ENCODE peak calls at places on chromosomes 6 and 20, in six cellular contexts. K is pancreas, P is tibial nerve, B is activated B cell treated with CpG ODN at 0.5 μM for 24 hours, C is H9, Q is bronchial epithelial cell. I is an unnamed sample.

GRCh38 chr6:148177589-148178233 is 164.9 kb upstream of the SASH1 start:
- DNase-seq in K (peak), P (peak), B (no peak), C (peak), Q (peak), I (no peak)

GRCh38 chr20:43925786-43926185 is 11.1 kb downstream of the TOX2 start:
- DNase-seq in K (no peak), P (no peak), B (no peak), C (no peak), Q (no peak), I (no peak)

GRCh38 chr6:5723905-5724691 is 282.6 kb downstream of the NRN1 start:
- DNase-seq in K (no peak), P (no peak), B (peak), C (no peak), Q (no peak), I (no peak)

GRCh38 chr20:17704589-17705317 is 5.0 kb downstream of the BANF2 start:
- DNase-seq in K (no peak), P (no peak), B (no peak), C (no peak), Q (no peak), I (no peak)

GRCh38 chr6:106097368-106098231 is 11.5 kb downstream of the PRDM1 start:
- DNase-seq in K (no peak), P (no peak), B (no peak), C (no peak), Q (peak), I (no peak)

GRCh38 chr20:3420211-3420707 is 12.8 kb upstream of the DNAAF9 start:
- DNase-seq in K (no peak), P (no peak), B (no peak), C (no peak), Q (peak), I (no peak)

GRCh38 chr6:122712864-122713612 is 66.5 kb upstream of the FABP7 start:
- DNase-seq in K (no peak), P (no peak), B (no peak), C (no peak), Q (no peak), I (no peak)

GRCh38 chr6:142907017-142907470 is 37.9 kb downstream of the HIVEP2 start:
- DNase-seq in K (no peak), P (no peak), B (no peak), C (no peak), Q (no peak), I (no peak)

GRCh38 chr6:8084586-8084985 is 17.8 kb downstream of the EEF1E1 start:
- DNase-seq in K (no peak), P (no peak), B (no peak), C (no peak), Q (no peak), I (no peak)

GRCh38 chr20:63664861-63665594 is 6.9 kb downstream of the RTEL1 start:
- DNase-seq in K (no peak), P (no peak), B (no peak), C (peak), Q (no peak), I (no peak)

GRCh38 chr20:63520939-63521601 is 505 bp downstream of the PPDPF start:
- DNase-seq in K (peak), P (peak), B (peak), C (peak), Q (peak), I (no peak)

DNA sequence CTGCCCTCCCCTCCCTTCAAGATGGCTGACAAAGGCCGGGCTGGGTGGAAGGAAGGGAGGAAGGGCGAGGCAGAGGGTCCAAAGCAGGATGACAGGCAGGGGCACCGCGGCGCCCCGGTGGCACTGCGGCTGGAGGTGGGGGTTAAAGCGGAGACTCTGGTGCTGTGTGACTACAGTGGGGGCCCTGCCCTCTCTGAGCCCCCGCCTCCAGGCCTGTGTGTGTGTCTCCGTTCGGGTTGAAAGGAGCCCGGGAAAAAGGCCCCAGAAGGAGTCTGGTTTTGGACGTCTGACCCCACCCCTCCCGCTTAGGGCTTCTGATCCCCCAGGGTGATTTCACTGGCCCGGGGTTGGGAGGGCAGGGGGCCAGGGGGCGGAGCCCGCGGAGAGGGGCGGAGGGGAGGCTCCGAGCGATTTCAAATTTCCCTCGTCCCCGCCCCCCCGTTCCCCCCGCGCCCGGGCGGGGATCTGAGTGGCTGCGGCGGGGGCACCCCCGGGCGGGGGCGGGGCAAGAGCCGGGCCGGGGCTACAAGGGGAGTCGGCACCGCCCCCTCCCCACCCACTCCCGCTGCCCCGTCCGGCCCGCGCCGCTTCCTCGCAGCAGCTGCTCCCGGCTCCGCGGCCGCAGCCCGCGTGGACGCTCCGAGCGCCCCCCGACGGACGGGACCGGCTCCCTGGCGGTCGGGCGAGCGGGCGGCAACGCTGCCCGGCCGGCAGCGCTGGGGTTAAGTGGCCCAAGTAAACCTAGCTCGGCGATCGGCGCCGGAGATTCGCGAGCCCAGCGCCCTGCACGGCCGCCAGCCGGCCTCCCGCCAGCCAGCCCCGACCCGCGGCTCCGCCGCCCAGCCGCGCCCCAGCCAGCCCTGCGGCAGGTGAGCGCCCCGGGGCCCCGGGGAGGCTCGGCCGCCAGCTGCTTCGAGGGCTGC is at the start of gene DNMT3B:
- DNase-seq in K (peak), P (peak), B (peak), C (peak), Q (no peak), I (peak)
- TF ChIP-seq CTCF in K (no peak), P (peak), B (no peak), C (peak), Q (no peak), I (no peak)

DNA sequence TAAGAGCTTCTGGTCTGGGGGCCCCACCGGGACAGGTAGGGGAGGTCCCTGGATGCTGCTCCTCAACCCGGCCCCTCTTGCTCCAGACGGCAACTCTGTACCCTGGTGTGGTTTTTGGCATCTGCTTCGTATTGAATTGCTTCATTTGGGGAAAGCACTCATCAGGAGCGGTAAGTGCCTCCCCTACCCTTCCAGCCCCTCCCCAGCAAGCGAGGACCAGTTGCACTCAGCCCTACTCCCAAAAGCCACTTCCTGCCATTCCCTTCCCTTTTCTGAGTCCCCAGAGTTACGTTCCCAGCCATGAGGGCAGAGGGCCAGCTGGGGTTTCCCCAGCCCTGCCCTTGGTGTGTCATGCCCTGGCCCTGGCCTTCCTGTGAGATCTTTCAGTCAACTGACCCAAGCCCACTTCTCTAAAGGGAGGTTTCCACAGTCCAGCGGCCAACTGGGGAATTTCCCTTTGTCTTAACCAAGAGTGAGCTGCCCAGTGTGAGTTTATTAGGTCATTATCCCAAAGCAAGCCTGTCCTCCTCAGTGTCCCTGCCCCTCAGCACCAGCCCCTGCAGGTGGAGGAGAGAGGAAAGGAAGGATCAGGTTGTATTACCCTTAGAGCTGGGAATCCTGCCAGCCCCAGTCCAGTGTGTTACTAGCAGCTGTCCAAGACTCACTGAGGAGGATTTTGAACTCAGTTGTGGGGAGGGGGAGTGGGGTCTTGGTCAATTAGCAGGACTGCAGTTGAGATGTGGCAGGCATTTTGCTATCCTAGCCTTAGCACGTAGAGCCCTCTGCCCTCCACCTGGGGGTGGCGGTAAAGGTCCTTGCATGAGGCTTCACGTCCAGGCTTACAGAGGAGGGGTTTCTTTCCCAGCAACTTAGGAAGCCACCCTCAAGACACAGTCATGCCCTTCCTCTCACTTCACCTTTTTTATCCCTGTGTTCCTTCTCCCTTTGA is 45.8 kb downstream of the TM9SF4 start:
- DNase-seq in K (peak), P (peak), B (no peak), C (peak), Q (peak), I (no peak)
- TF ChIP-seq CTCF in K (no peak), P (no peak), B (no peak), C (peak), Q (peak), I (peak)

GRCh38 chr20:957544-957943 is 41.4 kb upstream of the ANGPT4 start:
- DNase-seq in K (no peak), P (no peak), B (no peak), C (no peak), Q (no peak), I (no peak)
- TF ChIP-seq CTCF in K (no peak), P (no peak), B (no peak), C (peak), Q (no peak), I (no peak)

GRCh38 chr6:154367839-154368695 is 11.5 kb upstream of the IPCEF1 start:
- DNase-seq in K (no peak), P (no peak), B (no peak), C (no peak), Q (peak), I (no peak)

GRCh38 chr6:154371337-154371736 is 14.7 kb upstream of the IPCEF1 start:
- DNase-seq in K (no peak), P (no peak), B (no peak), C (no peak), Q (no peak), I (peak)

GRCh38 chr6:154373971-154374370 is 17.4 kb upstream of the IPCEF1 start:
- DNase-seq in K (no peak), P (no peak), B (no peak), C (no peak), Q (no peak), I (no peak)

GRCh38 chr6:154367333-154367732 is 10.7 kb upstream of the IPCEF1 start:
- DNase-seq in K (no peak), P (no peak), B (no peak), C (no peak), Q (no peak), I (no peak)

DNA sequence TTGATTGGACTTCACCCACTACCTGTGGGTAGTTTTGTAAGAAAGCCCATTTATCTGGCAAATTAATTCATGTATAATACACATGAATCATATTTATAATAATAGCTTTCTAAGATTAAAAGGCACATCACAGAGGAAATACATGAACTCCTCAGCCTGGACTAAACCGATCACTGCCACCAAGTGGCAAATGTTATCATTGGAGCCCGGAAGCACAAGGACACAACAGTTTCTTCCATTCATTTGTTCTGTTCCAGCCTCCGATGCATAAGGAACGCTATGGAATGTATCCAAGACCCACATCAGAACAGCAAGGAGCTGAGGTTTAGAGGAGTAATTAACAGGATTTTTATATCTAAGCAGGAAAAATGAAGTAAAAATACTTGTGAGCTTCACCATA is 13.9 kb upstream of the IPCEF1 start:
- DNase-seq in K (peak), P (no peak), B (no peak), C (no peak), Q (peak), I (no peak)
- TF ChIP-seq CTCF in K (no peak), P (peak), B (no peak), C (peak), Q (peak), I (peak)

I was measured in D721Med.